ENCODE peak calls at places on chromosomes 1 and 21, in ten cellular contexts. O is psoas muscle; I is iPS-NIHi11; D is lung; R is iPS DF 19.7; B is activated T-cell treated with anti-CD3 and anti-CD28 coated beads, Interleukin-2, amount 50 U/mL, for 4 hours; K is retinal pigment epithelial cell; N is NCI-H345; P is HEK293T; X is A172. Y is an unnamed sample.

GRCh38 chr1:207565546-207566468 is 69.8 kb downstream of the CR1 start:
- DNase-seq in O (no peak), I (peak; percentile 18), D (no peak), R (no peak), B (no peak), K (no peak), N (peak; percentile 7), P (no peak), X (peak; percentile 16), Y (no peak)

GRCh38 chr1:55724551-55725325 is 509.6 kb upstream of the USP24 start:
- DNase-seq in O (no peak), I (no peak), D (no peak), R (no peak), B (no peak), K (no peak), N (no peak), P (no peak), X (peak; percentile 84), Y (no peak)

GRCh38 chr1:6601865-6602668 is 602 bp downstream of the KLHL21 start:
- DNase-seq in O (peak; percentile 64), I (peak; percentile 66), D (no peak), R (no peak), B (no peak), K (no peak), N (no peak), P (no peak), X (no peak), Y (peak; percentile 38)

GRCh38 chr21:45151484-45152115 is 77.2 kb downstream of the ADARB1 start:
- DNase-seq in O (no peak), I (no peak), D (no peak), R (no peak), B (no peak), K (no peak), N (no peak), P (no peak), X (no peak), Y (no peak)

GRCh38 chr1:162682013-162682419 is 49.8 kb downstream of the DDR2 start:
- DNase-seq in O (no peak), I (no peak), D (no peak), R (no peak), B (no peak), K (no peak), N (no peak), P (no peak), X (no peak), Y (no peak)

GRCh38 chr1:34199927-34200326 is 23.2 kb downstream of the C1orf94 start:
- DNase-seq in O (no peak), I (no peak), D (no peak), R (no peak), B (no peak), K (no peak), N (no peak), P (no peak), X (peak; percentile 88), Y (no peak)

GRCh38 chr1:162485236-162485635 is 12.4 kb upstream of the UHMK1 start:
- DNase-seq in O (no peak), I (no peak), D (no peak), R (no peak), B (no peak), K (no peak), N (no peak), P (no peak), X (no peak), Y (no peak)

GRCh38 chr1:202274611-202275010 is 67.1 kb downstream of the UBE2T start:
- DNase-seq in O (no peak), I (peak; percentile 52), D (no peak), R (no peak), B (peak; percentile 33), K (no peak), N (no peak), P (peak; percentile 54), X (peak; percentile 36), Y (no peak)

GRCh38 chr21:36127250-36127904 is 7.5 kb upstream of the CBR3 start:
- DNase-seq in O (no peak), I (no peak), D (no peak), R (no peak), B (no peak), K (no peak), N (no peak), P (no peak), X (no peak), Y (no peak)

GRCh38 chr1:41892211-41892840 is 26.4 kb downstream of the HIVEP3 start:
- DNase-seq in O (no peak), I (no peak), D (no peak), R (no peak), B (no peak), K (no peak), N (no peak), P (no peak), X (no peak), Y (no peak)

GRCh38 chr1:195717651-195718050 is 890.6 kb downstream of the KCNT2 start:
- DNase-seq in O (no peak), I (no peak), D (no peak), R (no peak), B (no peak), K (no peak), N (no peak), P (peak; percentile 23), X (peak; percentile 30), Y (no peak)

GRCh38 chr1:55446351-55446750 is 231.2 kb upstream of the USP24 start:
- DNase-seq in O (no peak), I (no peak), D (no peak), R (no peak), B (no peak), K (no peak), N (no peak), P (no peak), X (no peak), Y (no peak)

GRCh38 chr21:27885296-27885711 is 918.4 kb upstream of the ADAMTS5 start:
- DNase-seq in O (no peak), I (no peak), D (no peak), R (no peak), B (no peak), K (no peak), N (no peak), P (no peak), X (no peak), Y (no peak)

GRCh38 chr1:167064622-167065021 is 25.6 kb downstream of the GPA33 start:
- DNase-seq in O (no peak), I (no peak), D (no peak), R (no peak), B (no peak), K (no peak), N (no peak), P (no peak), X (no peak), Y (no peak)

GRCh38 chr1:110393691-110394564 is 3.1 kb upstream of the SLC16A4 start:
- DNase-seq in O (no peak), I (no peak), D (no peak), R (no peak), B (no peak), K (no peak), N (no peak), P (no peak), X (peak; percentile 63), Y (no peak)

GRCh38 chr1:162236201-162236600 is 140.5 kb downstream of the SPATA46 start:
- DNase-seq in O (no peak), I (no peak), D (no peak), R (no peak), B (no peak), K (peak; percentile 73), N (no peak), P (no peak), X (no peak), Y (no peak)

GRCh38 chr1:89025928-89026327 is 3.3 kb upstream of the GBP3 start:
- DNase-seq in O (no peak), I (no peak), D (no peak), R (no peak), B (no peak), K (no peak), N (no peak), P (no peak), X (no peak), Y (no peak)

Y was measured in cerebellum.